ENCODE peak calls at places on chromosomes 11 and 22, in ten cellular contexts. R is right atrium auricular region, L is lung, C is transverse colon, B is colonic mucosa, Y is ovary, O is SK-N-SH, W is HCT116, P is AG04450, U is GM23338. N is an unnamed sample.

GRCh38 chr11:61555051-61555969 is 25.6 kb downstream of the SYT7 start:
- DNase-seq in Y (no peak), R (no peak), W (no peak), L (no peak), P (no peak), U (peak; percentile 68), C (no peak), B (no peak), O (peak; percentile 90), N (no peak)

GRCh38 chr22:49331223-49331815 is 496.4 kb downstream of the BRD1 start:
- DNase-seq in B (no peak), Y (no peak), W (no peak), P (no peak), O (no peak), U (no peak), L (peak; percentile 11), R (peak; percentile 38), C (peak; percentile 0), N (peak; percentile 31)

GRCh38 chr11:125410091-125410490 is 86.0 kb downstream of the FEZ1 start:
- DNase-seq in O (peak; percentile 41), L (no peak), U (peak; percentile 79), P (no peak), R (no peak), C (no peak), W (no peak), Y (no peak), B (no peak), N (no peak)

GRCh38 chr11:71255323-71255722 is 2.9 kb upstream of the SHANK2 start:
- DNase-seq in B (peak; percentile 50), W (no peak), U (peak; percentile 51), P (no peak), O (no peak), R (no peak), L (peak; percentile 71), Y (no peak), C (no peak), N (no peak)

GRCh38 chr11:34204396-34205279 is 99.2 kb downstream of the NAT10 start:
- DNase-seq in B (no peak), P (no peak), R (no peak), U (peak; percentile 30), L (no peak), C (no peak), W (peak; percentile 79), O (no peak), Y (no peak), N (no peak)

GRCh38 chr11:1151366-1152315 is 6.1 kb upstream of the MUC5AC start:
- DNase-seq in O (peak; percentile 16), B (peak; percentile 17), P (no peak), C (peak; percentile 6), Y (no peak), U (no peak), L (no peak), W (no peak), R (peak; percentile 54), N (peak; percentile 39)

GRCh38 chr11:83502041-83502440 is 215.9 kb upstream of the CCDC90B start:
- DNase-seq in L (no peak), P (no peak), R (no peak), W (no peak), O (no peak), C (no peak), U (no peak), B (no peak), Y (no peak), N (no peak)

GRCh38 chr11:118908931-118909618 is 16.7 kb downstream of the BCL9L start:
- DNase-seq in R (no peak), W (no peak), P (peak; percentile 83), O (peak; percentile 89), Y (peak; percentile 92), C (peak; percentile 71), L (no peak), B (peak; percentile 66), U (peak; percentile 80), N (no peak)

GRCh38 chr22:32897400-32897799 is 95.9 kb downstream of the TIMP3 start:
- DNase-seq in Y (no peak), L (no peak), B (no peak), P (no peak), C (no peak), R (no peak), U (no peak), O (no peak), W (no peak), N (no peak)

GRCh38 chr22:24486501-24486921 is 8.6 kb upstream of the UPB1 start:
- DNase-seq in U (no peak), L (no peak), Y (no peak), B (no peak), O (no peak), W (no peak), C (no peak), R (no peak), P (no peak), N (peak; percentile 17)

DNA sequence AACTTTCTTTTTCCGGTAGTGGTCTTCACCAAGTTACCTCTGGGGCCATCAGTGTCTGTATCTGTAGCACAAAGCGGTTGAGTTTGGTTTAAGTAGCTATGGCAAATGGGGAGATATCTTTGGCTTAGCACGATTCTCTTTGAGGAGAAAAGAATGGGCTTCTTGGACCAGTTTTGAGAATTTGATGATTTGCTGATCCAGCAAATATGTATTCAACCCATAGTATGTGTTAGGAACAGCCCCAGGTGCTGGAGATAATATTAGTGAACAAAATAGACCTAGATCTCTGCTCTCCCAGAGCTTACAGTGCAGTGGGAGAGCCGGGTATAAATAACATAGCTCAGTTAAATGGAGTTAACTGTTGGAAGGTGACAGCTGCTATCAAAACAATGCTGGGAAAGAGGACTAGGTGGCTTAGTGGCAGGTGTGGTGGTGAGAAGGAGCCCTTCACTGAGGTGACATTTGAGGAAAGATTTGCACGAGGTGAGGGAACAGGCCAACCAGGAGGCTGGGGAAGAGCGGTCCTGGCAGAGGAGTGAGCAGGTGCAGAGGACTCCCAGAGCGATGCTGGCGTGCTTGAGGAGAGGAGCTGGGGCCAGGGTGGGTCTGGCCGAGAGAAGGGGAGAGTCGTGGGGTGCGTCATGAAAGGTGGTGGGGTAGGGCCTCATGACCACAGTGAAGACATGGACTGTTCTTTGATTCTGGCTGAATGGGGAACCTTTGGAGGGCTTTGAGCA is 5.0 kb downstream of the TBC1D22A start:
- DNase-seq in Y (no peak), U (no peak), C (no peak), P (no peak), R (no peak), O (no peak), W (no peak), B (no peak), L (no peak), N (no peak)
- H3K27ac ChIP-seq in Y (no peak overlapping the region), U (no peak overlapping the region), C (no peak overlapping the region), P (no peak overlapping the region), R (peak overlapping the region; percentile 76), O (no peak overlapping the region), W (no peak overlapping the region), B (no peak overlapping the region), L (no peak overlapping the region), N (no peak overlapping the region)

GRCh38 chr22:39256979-39257378 is 12.2 kb upstream of the PDGFB start:
- DNase-seq in C (no peak), R (no peak), O (no peak), B (no peak), W (no peak), P (no peak), Y (no peak), L (no peak), U (no peak), N (no peak)

GRCh38 chr22:39254789-39255298 is 10.1 kb upstream of the PDGFB start:
- DNase-seq in C (no peak), P (no peak), R (no peak), O (no peak), B (no peak), U (no peak), W (no peak), Y (no peak), L (no peak), N (no peak)

GRCh38 chr22:39256186-39256552 is 11.4 kb upstream of the PDGFB start:
- DNase-seq in C (no peak), Y (no peak), P (no peak), B (no peak), O (no peak), W (no peak), R (no peak), U (no peak), L (no peak), N (no peak)

GRCh38 chr22:39254122-39254521 is 9.3 kb upstream of the PDGFB start:
- DNase-seq in R (no peak), O (peak; percentile 73), B (no peak), L (no peak), Y (no peak), C (no peak), W (no peak), P (no peak), U (no peak), N (no peak)

DNA sequence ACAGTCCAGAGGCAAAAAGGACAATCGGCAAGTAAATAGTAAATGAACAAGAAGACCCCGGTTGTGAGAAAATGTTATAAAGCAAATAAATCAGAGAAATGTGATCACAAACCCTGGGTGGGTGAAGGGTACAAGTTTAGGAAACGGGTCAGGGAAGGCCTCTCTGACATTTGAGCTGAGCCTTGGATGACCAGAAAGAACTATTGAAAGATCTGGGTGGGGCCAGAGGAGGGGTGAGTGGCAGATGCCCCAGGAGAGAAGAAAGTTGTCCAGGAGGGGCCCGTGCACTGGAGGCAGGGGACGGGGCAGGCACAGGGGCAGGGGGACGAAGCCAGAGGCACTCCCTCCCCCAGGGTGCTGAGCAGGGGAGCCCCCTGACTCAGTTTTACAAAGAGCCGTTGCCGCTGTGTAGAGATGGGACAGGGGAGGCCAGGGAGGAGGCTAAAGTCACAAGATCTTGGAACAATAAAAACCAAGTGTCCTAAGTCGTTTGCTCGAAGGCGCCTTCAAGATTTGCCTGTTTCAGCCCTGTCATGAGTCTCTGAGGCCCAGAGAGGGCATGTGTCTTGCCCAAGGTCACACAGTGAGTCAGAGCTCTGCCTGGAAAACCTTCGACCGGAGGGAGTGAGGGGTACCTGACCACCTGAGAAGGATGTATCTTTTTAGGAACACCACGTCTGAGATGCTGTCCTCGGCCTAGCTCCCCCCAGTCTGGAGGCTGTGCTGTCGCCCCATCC is 10.8 kb upstream of the PDGFB start:
- DNase-seq in C (no peak), U (no peak), O (no peak), W (no peak), L (no peak), Y (no peak), P (no peak), R (no peak), B (no peak), N (no peak)
- H3K27ac ChIP-seq in C (peak overlapping the region; percentile 43), U (no peak overlapping the region), O (no peak overlapping the region), W (peak overlapping the region; percentile 45), L (peak overlapping the region; percentile 74), Y (peak overlapping the region; percentile 27), P (peak overlapping the region; percentile 71), R (peak overlapping the region; percentile 79), B (no peak overlapping the region), N (no peak overlapping the region)

GRCh38 chr22:45857519-45857918 is 119.4 kb downstream of the WNT7B start:
- DNase-seq in L (no peak), O (no peak), Y (no peak), U (no peak), P (no peak), W (no peak), R (no peak), C (no peak), B (no peak), N (no peak)
- H3K27ac ChIP-seq in L (no peak overlapping the region), O (no peak overlapping the region), Y (no peak overlapping the region), U (no peak overlapping the region), P (no peak overlapping the region), W (no peak overlapping the region), R (no peak overlapping the region), C (no peak overlapping the region), B (no peak overlapping the region), N (no peak overlapping the region)

GRCh38 chr11:6437423-6437822 is 3.4 kb downstream of the HPX start:
- DNase-seq in L (no peak), P (no peak), O (no peak), R (no peak), B (no peak), W (no peak), C (no peak), U (no peak), Y (no peak), N (peak; percentile 37)
- H3K27ac ChIP-seq in L (no peak overlapping the region), P (no peak overlapping the region), O (no peak overlapping the region), R (no peak overlapping the region), B (no peak overlapping the region), W (no peak overlapping the region), C (no peak overlapping the region), U (no peak overlapping the region), Y (no peak overlapping the region), N (peak overlapping the region; percentile 21)